ENCODE peak calls at places on chromosomes 13 and 19, in ten cellular contexts. One of them, this sample, is unnamed.

GRCh38 chr19:45271098-45271497 is 20.0 kb downstream of the MARK4 start:
- DNase-seq in neural crest cell: no peak
- DNase-seq in iris pigment epithelial cell: no peak
- DNase-seq in NCI-H226: no peak
- DNase-seq in heart left ventricle: no peak
- DNase-seq in NCI-H1417: no peak
- DNase-seq in NCI-H526 treated with DMSO at 0.1 percent for 48 hours: no peak
- DNase-seq in activated naive CD8-positive, alpha-beta T cell treated with anti-CD3 and anti-CD28 coated beads, Interleukin-2, amount 50 U/mL, for 24 hours: no peak
- DNase-seq in stimulated activated CD8-positive, alpha-beta memory T cell treated with anti-CD3 and anti-CD28 coated beads, Interleukin-7, amount 100 ng/mL, for 1 hour: no peak
- DNase-seq in stimulated activated CD4-positive, alpha-beta T cell treated with anti-CD3 and anti-CD28 coated beads, Interleukin-4, amount 100 ng/mL, for 48 hours: no peak
- DNase-seq in this sample: no peak

GRCh38 chr19:741506-742131 is 9.3 kb upstream of the MISP start:
- DNase-seq in NCI-H1417: no peak
- DNase-seq in neural crest cell: no peak
- DNase-seq in iris pigment epithelial cell: no peak
- DNase-seq in activated naive CD8-positive, alpha-beta T cell treated with anti-CD3 and anti-CD28 coated beads, Interleukin-2, amount 50 U/mL, for 24 hours: no peak
- DNase-seq in NCI-H526 treated with DMSO at 0.1 percent for 48 hours: no peak
- DNase-seq in stimulated activated CD8-positive, alpha-beta memory T cell treated with anti-CD3 and anti-CD28 coated beads, Interleukin-7, amount 100 ng/mL, for 1 hour: no peak
- DNase-seq in stimulated activated CD4-positive, alpha-beta T cell treated with anti-CD3 and anti-CD28 coated beads, Interleukin-4, amount 100 ng/mL, for 48 hours: no peak
- DNase-seq in heart left ventricle: no peak
- DNase-seq in NCI-H226: no peak
- DNase-seq in this sample: no peak

GRCh38 chr13:61463027-61463426 is 47.4 kb upstream of the PCDH20 start:
- DNase-seq in NCI-H1417: no peak
- DNase-seq in heart left ventricle: no peak
- DNase-seq in NCI-H526 treated with DMSO at 0.1 percent for 48 hours: peak; percentile 94
- DNase-seq in stimulated activated CD8-positive, alpha-beta memory T cell treated with anti-CD3 and anti-CD28 coated beads, Interleukin-7, amount 100 ng/mL, for 1 hour: no peak
- DNase-seq in iris pigment epithelial cell: no peak
- DNase-seq in NCI-H226: no peak
- DNase-seq in stimulated activated CD4-positive, alpha-beta T cell treated with anti-CD3 and anti-CD28 coated beads, Interleukin-4, amount 100 ng/mL, for 48 hours: no peak
- DNase-seq in activated naive CD8-positive, alpha-beta T cell treated with anti-CD3 and anti-CD28 coated beads, Interleukin-2, amount 50 U/mL, for 24 hours: no peak
- DNase-seq in neural crest cell: no peak
- DNase-seq in this sample: no peak

GRCh38 chr13:76799696-76800095 is 86.5 kb downstream of the KCTD12 start:
- DNase-seq in stimulated activated CD4-positive, alpha-beta T cell treated with anti-CD3 and anti-CD28 coated beads, Interleukin-4, amount 100 ng/mL, for 48 hours: no peak
- DNase-seq in neural crest cell: no peak
- DNase-seq in heart left ventricle: no peak
- DNase-seq in NCI-H1417: no peak
- DNase-seq in NCI-H526 treated with DMSO at 0.1 percent for 48 hours: peak; percentile 42
- DNase-seq in stimulated activated CD8-positive, alpha-beta memory T cell treated with anti-CD3 and anti-CD28 coated beads, Interleukin-7, amount 100 ng/mL, for 1 hour: no peak
- DNase-seq in activated naive CD8-positive, alpha-beta T cell treated with anti-CD3 and anti-CD28 coated beads, Interleukin-2, amount 50 U/mL, for 24 hours: no peak
- DNase-seq in iris pigment epithelial cell: peak; percentile 60
- DNase-seq in NCI-H226: no peak
- DNase-seq in this sample: no peak

GRCh38 chr13:23739597-23739996 is 149.6 kb downstream of the MIPEP start:
- DNase-seq in stimulated activated CD4-positive, alpha-beta T cell treated with anti-CD3 and anti-CD28 coated beads, Interleukin-4, amount 100 ng/mL, for 48 hours: no peak
- DNase-seq in iris pigment epithelial cell: no peak
- DNase-seq in NCI-H526 treated with DMSO at 0.1 percent for 48 hours: no peak
- DNase-seq in heart left ventricle: no peak
- DNase-seq in neural crest cell: no peak
- DNase-seq in NCI-H1417: peak; percentile 67
- DNase-seq in NCI-H226: no peak
- DNase-seq in stimulated activated CD8-positive, alpha-beta memory T cell treated with anti-CD3 and anti-CD28 coated beads, Interleukin-7, amount 100 ng/mL, for 1 hour: no peak
- DNase-seq in activated naive CD8-positive, alpha-beta T cell treated with anti-CD3 and anti-CD28 coated beads, Interleukin-2, amount 50 U/mL, for 24 hours: no peak
- DNase-seq in this sample: no peak

GRCh38 chr19:2010135-2010668 is 5.3 kb downstream of the BTBD2 start:
- DNase-seq in NCI-H226: no peak
- DNase-seq in NCI-H526 treated with DMSO at 0.1 percent for 48 hours: no peak
- DNase-seq in neural crest cell: no peak
- DNase-seq in iris pigment epithelial cell: no peak
- DNase-seq in stimulated activated CD8-positive, alpha-beta memory T cell treated with anti-CD3 and anti-CD28 coated beads, Interleukin-7, amount 100 ng/mL, for 1 hour: no peak
- DNase-seq in NCI-H1417: no peak
- DNase-seq in heart left ventricle: no peak
- DNase-seq in stimulated activated CD4-positive, alpha-beta T cell treated with anti-CD3 and anti-CD28 coated beads, Interleukin-4, amount 100 ng/mL, for 48 hours: no peak
- DNase-seq in activated naive CD8-positive, alpha-beta T cell treated with anti-CD3 and anti-CD28 coated beads, Interleukin-2, amount 50 U/mL, for 24 hours: no peak
- DNase-seq in this sample: no peak

GRCh38 chr19:42293966-42294365 is 8.0 kb upstream of the PRR19 start:
- DNase-seq in neural crest cell: no peak
- DNase-seq in heart left ventricle: no peak
- DNase-seq in stimulated activated CD8-positive, alpha-beta memory T cell treated with anti-CD3 and anti-CD28 coated beads, Interleukin-7, amount 100 ng/mL, for 1 hour: no peak
- DNase-seq in NCI-H226: no peak
- DNase-seq in NCI-H1417: no peak
- DNase-seq in stimulated activated CD4-positive, alpha-beta T cell treated with anti-CD3 and anti-CD28 coated beads, Interleukin-4, amount 100 ng/mL, for 48 hours: no peak
- DNase-seq in activated naive CD8-positive, alpha-beta T cell treated with anti-CD3 and anti-CD28 coated beads, Interleukin-2, amount 50 U/mL, for 24 hours: no peak
- DNase-seq in iris pigment epithelial cell: no peak
- DNase-seq in NCI-H526 treated with DMSO at 0.1 percent for 48 hours: no peak
- DNase-seq in this sample: no peak

GRCh38 chr19:10228925-10229324 is 2.2 kb downstream of the S1PR2 start:
- DNase-seq in heart left ventricle: no peak
- DNase-seq in stimulated activated CD4-positive, alpha-beta T cell treated with anti-CD3 and anti-CD28 coated beads, Interleukin-4, amount 100 ng/mL, for 48 hours: no peak
- DNase-seq in neural crest cell: no peak
- DNase-seq in NCI-H1417: no peak
- DNase-seq in stimulated activated CD8-positive, alpha-beta memory T cell treated with anti-CD3 and anti-CD28 coated beads, Interleukin-7, amount 100 ng/mL, for 1 hour: no peak
- DNase-seq in activated naive CD8-positive, alpha-beta T cell treated with anti-CD3 and anti-CD28 coated beads, Interleukin-2, amount 50 U/mL, for 24 hours: peak; percentile 36
- DNase-seq in NCI-H526 treated with DMSO at 0.1 percent for 48 hours: no peak
- DNase-seq in iris pigment epithelial cell: no peak
- DNase-seq in NCI-H226: no peak
- DNase-seq in this sample: no peak

GRCh38 chr19:7734220-7735203 is 2.6 kb upstream of the CLEC4G start:
- DNase-seq in NCI-H226: peak; percentile 8
- DNase-seq in heart left ventricle: no peak
- DNase-seq in NCI-H1417: no peak
- DNase-seq in activated naive CD8-positive, alpha-beta T cell treated with anti-CD3 and anti-CD28 coated beads, Interleukin-2, amount 50 U/mL, for 24 hours: no peak
- DNase-seq in iris pigment epithelial cell: peak; percentile 20
- DNase-seq in NCI-H526 treated with DMSO at 0.1 percent for 48 hours: no peak
- DNase-seq in stimulated activated CD8-positive, alpha-beta memory T cell treated with anti-CD3 and anti-CD28 coated beads, Interleukin-7, amount 100 ng/mL, for 1 hour: no peak
- DNase-seq in neural crest cell: no peak
- DNase-seq in stimulated activated CD4-positive, alpha-beta T cell treated with anti-CD3 and anti-CD28 coated beads, Interleukin-4, amount 100 ng/mL, for 48 hours: no peak
- DNase-seq in this sample: no peak